ENCODE peak calls at places on chromosomes 6 and 20, in six cellular contexts. M, Z, U, B, V and N are unnamed samples.

GRCh38 chr20:23508896-23509579 is 18.1 kb downstream of the CST8 start:
- DNase-seq in M (no peak), Z (no peak), U (no peak), B (no peak), V (no peak), N (no peak)

GRCh38 chr20:19583532-19584175 is 174.4 kb upstream of the RIN2 start:
- DNase-seq in M (peak), Z (peak), U (peak), B (peak), V (peak), N (peak)

GRCh38 chr6:706161-706560 is 13.2 kb upstream of the EXOC2 start:
- DNase-seq in M (no peak), Z (no peak), U (no peak), B (no peak), V (no peak), N (no peak)

GRCh38 chr6:149035806-149036205 is 281.7 kb upstream of the TAB2 start:
- DNase-seq in M (no peak), Z (no peak), U (no peak), B (no peak), V (no peak), N (no peak)

GRCh38 chr6:135514706-135515105 is 17.2 kb upstream of the AHI1 start:
- DNase-seq in M (no peak), Z (no peak), U (peak), B (no peak), V (no peak), N (no peak)

GRCh38 chr6:3252369-3252768 is 6.4 kb upstream of the PSMG4 start:
- DNase-seq in M (no peak), Z (no peak), U (no peak), B (no peak), V (no peak), N (no peak)

GRCh38 chr20:32029561-32029960 is 19.3 kb downstream of the CCM2L start:
- DNase-seq in M (no peak), Z (no peak), U (no peak), B (no peak), V (no peak), N (no peak)

GRCh38 chr20:46681032-46681854 is 8.0 kb downstream of the TP53RK start:
- DNase-seq in M (no peak), Z (peak), U (peak), B (peak), V (peak), N (peak)

GRCh38 chr6:62740171-62740570 is 454.1 kb upstream of the KHDRBS2 start:
- DNase-seq in M (no peak), Z (no peak), U (no peak), B (no peak), V (no peak), N (no peak)

GRCh38 chr6:141610741-141611140 is 522.0 kb upstream of the GJE1 start:
- DNase-seq in M (no peak), Z (no peak), U (peak), B (peak), V (no peak), N (no peak)

GRCh38 chr6:13614126-13614925 is 809 bp upstream of the NOL7 start:
- DNase-seq in M (peak), Z (peak), U (peak), B (peak), V (peak), N (peak)

GRCh38 chr20:16581241-16581640 is 8.0 kb upstream of the KIF16B start:
- DNase-seq in M (no peak), Z (no peak), U (no peak), B (no peak), V (no peak), N (no peak)

GRCh38 chr6:105763866-105764265 is 322.3 kb upstream of the PRDM1 start:
- DNase-seq in M (no peak), Z (no peak), U (no peak), B (no peak), V (no peak), N (no peak)

GRCh38 chr20:37319120-37319717 is 26.7 kb upstream of the SRC start:
- DNase-seq in M (no peak), Z (no peak), U (peak), B (peak), V (no peak), N (peak)

GRCh38 chr6:52522151-52522626 is 54.7 kb downstream of the TRAM2 start:
- DNase-seq in M (no peak), Z (no peak), U (no peak), B (no peak), V (no peak), N (no peak)

GRCh38 chr6:1390071-1390804 is 862 bp downstream of the FOXF2 start:
- DNase-seq in M (no peak), Z (no peak), U (peak), B (peak), V (no peak), N (no peak)

GRCh38 chr6:113558966-113559365 is 298.2 kb upstream of the MARCKS start:
- DNase-seq in M (no peak), Z (no peak), U (no peak), B (no peak), V (no peak), N (no peak)

GRCh38 chr6:118896339-118897136 is 2.6 kb downstream of the ASF1A start:
- DNase-seq in M (no peak), Z (no peak), U (no peak), B (peak), V (peak), N (no peak)

GRCh38 chr20:46739441-46740213 is 30.2 kb downstream of the SLC2A10 start:
- DNase-seq in M (no peak), Z (no peak), U (no peak), B (no peak), V (peak), N (no peak)

GRCh38 chr6:140078552-140079126 is 704.2 kb upstream of the CITED2 start:
- DNase-seq in M (peak), Z (no peak), U (no peak), B (no peak), V (peak), N (no peak)

GRCh38 chr6:7691675-7692452 is 34.0 kb upstream of the BMP6 start:
- DNase-seq in M (no peak), Z (no peak), U (peak), B (no peak), V (peak), N (no peak)

GRCh38 chr6:42224222-42225042 is 6.8 kb upstream of the MRPS10 start:
- DNase-seq in M (no peak), Z (no peak), U (no peak), B (no peak), V (peak), N (no peak)

GRCh38 chr20:37755665-37756064 is 61.8 kb downstream of the CTNNBL1 start:
- DNase-seq in M (no peak), Z (no peak), U (no peak), B (no peak), V (peak), N (no peak)

GRCh38 chr6:53159558-53159957 is 10.9 kb upstream of the GCM1 start:
- DNase-seq in M (no peak), Z (no peak), U (no peak), B (peak), V (no peak), N (no peak)

GRCh38 chr6:125022391-125022989 is 60.3 kb downstream of the RNF217 start:
- DNase-seq in M (no peak), Z (no peak), U (no peak), B (no peak), V (no peak), N (no peak)

GRCh38 chr6:33071579-33071978 is 1.9 kb downstream of the HLA-DPA1 start:
- DNase-seq in M (no peak), Z (no peak), U (no peak), B (no peak), V (no peak), N (no peak)

GRCh38 chr6:22024973-22025467 is 271.8 kb downstream of the PRL start:
- DNase-seq in M (no peak), Z (no peak), U (no peak), B (no peak), V (no peak), N (no peak)

GRCh38 chr6:151393410-151393809 is 2.1 kb upstream of the ZBTB2 start:
- DNase-seq in M (no peak), Z (no peak), U (no peak), B (no peak), V (no peak), N (no peak)

GRCh38 chr20:41411458-41411857 is 44.8 kb upstream of the EMILIN3 start:
- DNase-seq in M (no peak), Z (no peak), U (no peak), B (no peak), V (no peak), N (no peak)

GRCh38 chr6:164098857-164099534 is 684.5 kb downstream of the QKI start:
- DNase-seq in M (no peak), Z (no peak), U (peak), B (no peak), V (peak), N (no peak)

GRCh38 chr6:133062077-133062476 is 179.1 kb upstream of the EYA4 start:
- DNase-seq in M (no peak), Z (no peak), U (no peak), B (no peak), V (no peak), N (no peak)

GRCh38 chr20:63073051-63073737 is 66.4 kb upstream of the BHLHE23 start:
- DNase-seq in M (no peak), Z (no peak), U (no peak), B (peak), V (no peak), N (no peak)

GRCh38 chr20:34573541-34573940 is 15.0 kb downstream of the MAP1LC3A start:
- DNase-seq in M (no peak), Z (no peak), U (peak), B (no peak), V (no peak), N (no peak)

GRCh38 chr6:41719796-41720620 is 15.4 kb downstream of the TFEB start:
- DNase-seq in M (no peak), Z (no peak), U (no peak), B (no peak), V (no peak), N (no peak)

GRCh38 chr6:134748484-134748883 is 201.4 kb downstream of the ALDH8A1 start:
- DNase-seq in M (no peak), Z (no peak), U (no peak), B (no peak), V (no peak), N (no peak)

GRCh38 chr6:137530404-137530803 is 36.2 kb upstream of the OLIG3 start:
- DNase-seq in M (no peak), Z (no peak), U (peak), B (no peak), V (no peak), N (no peak)

GRCh38 chr6:106356382-106356781 is 4.1 kb upstream of the CRYBG1 start:
- DNase-seq in M (no peak), Z (no peak), U (no peak), B (no peak), V (no peak), N (no peak)